ENCODE peak calls at places on chromosomes 5 and 9, in eight cellular contexts. N, H, C, L, B, W, R and I are unnamed samples. For H3K4me1, the result is how much of the 10 kb centered on the place peaks cover.

GRCh38 chr9:126722252-126722921 is 82.5 kb upstream of the ZBTB43 start:
- DNase-seq in N (peak), H (peak), C (peak), L (peak), B (peak), W (peak), R (peak), I (peak)

GRCh38 chr5:2134543-2135299 is 252.0 kb upstream of the IRX4 start:
- DNase-seq in N (no peak), H (no peak), C (no peak), L (no peak), B (no peak), W (no peak), R (peak), I (no peak)

GRCh38 chr9:92333288-92333634 is 7.5 kb downstream of the CENPP start:
- DNase-seq in N (no peak), H (no peak), C (no peak), L (no peak), B (no peak), W (no peak), R (no peak), I (no peak)

GRCh38 chr9:138010274-138010800 is 132.8 kb downstream of the CACNA1B start:
- DNase-seq in N (no peak), H (no peak), C (no peak), L (no peak), B (no peak), W (no peak), R (peak), I (no peak)

GRCh38 chr9:6552033-6552737 is 93.3 kb downstream of the GLDC start:
- DNase-seq in N (no peak), H (peak), C (no peak), L (no peak), B (no peak), W (no peak), R (no peak), I (no peak)

GRCh38 chr9:130846487-130847305 is 11.6 kb downstream of the ABL1 start:
- DNase-seq in N (no peak), H (peak), C (no peak), L (peak), B (peak), W (no peak), R (peak), I (no peak)

GRCh38 chr9:130198501-130199179 is 26.4 kb downstream of the NCS1 start:
- DNase-seq in N (no peak), H (no peak), C (no peak), L (no peak), B (no peak), W (no peak), R (no peak), I (no peak)

GRCh38 chr9:76654575-76654974 is 109.7 kb upstream of the PCA3 start:
- DNase-seq in N (no peak), H (peak), C (no peak), L (no peak), B (no peak), W (no peak), R (no peak), I (no peak)

GRCh38 chr5:68215208-68215887 is at the start of gene PIK3R1:
- DNase-seq in N (peak), H (peak), C (peak), L (peak), B (peak), W (peak), R (peak), I (peak)

GRCh38 chr5:154395407-154396106 is 50.2 kb upstream of the SAP30L start:
- DNase-seq in N (peak), H (peak), C (peak), L (peak), B (no peak), W (peak), R (no peak), I (no peak)

GRCh38 chr5:151319334-151319733 is 15.8 kb upstream of the SLC36A3 start:
- DNase-seq in N (no peak), H (no peak), C (peak), L (no peak), B (peak), W (no peak), R (no peak), I (no peak)

GRCh38 chr5:41763096-41763495 is 107.1 kb downstream of the OXCT1 start:
- DNase-seq in N (no peak), H (peak), C (peak), L (no peak), B (no peak), W (no peak), R (no peak), I (no peak)

GRCh38 chr9:134376386-134377142 is 50.3 kb downstream of the RXRA start:
- DNase-seq in N (peak), H (no peak), C (no peak), L (no peak), B (no peak), W (no peak), R (no peak), I (no peak)

GRCh38 chr5:181197326-181197951 is 7.6 kb downstream of the TRIM7 start:
- DNase-seq in N (no peak), H (no peak), C (no peak), L (no peak), B (no peak), W (no peak), R (no peak), I (no peak)

GRCh38 chr9:127912882-127913281 is 4.0 kb downstream of the ST6GALNAC4 start:
- DNase-seq in N (peak), H (no peak), C (no peak), L (no peak), B (no peak), W (peak), R (no peak), I (no peak)

GRCh38 chr5:54279960-54280359 is 30.4 kb downstream of the ARL15 start:
- DNase-seq in N (no peak), H (no peak), C (no peak), L (no peak), B (no peak), W (no peak), R (no peak), I (no peak)

GRCh38 chr9:116060631-116061030 is 93.0 kb upstream of the PAPPA start:
- DNase-seq in N (no peak), H (no peak), C (no peak), L (no peak), B (no peak), W (no peak), R (no peak), I (no peak)

GRCh38 chr9:71624728-71625127 is 143.6 kb downstream of the CEMIP2 start:
- DNase-seq in N (no peak), H (no peak), C (no peak), L (no peak), B (no peak), W (no peak), R (no peak), I (no peak)

GRCh38 chr5:77568082-77568481 is 70.4 kb downstream of the OTP start:
- DNase-seq in N (no peak), H (no peak), C (no peak), L (no peak), B (no peak), W (no peak), R (no peak), I (no peak)

GRCh38 chr9:86854898-86855523 is 92.3 kb downstream of the GAS1 start:
- DNase-seq in N (no peak), H (peak), C (no peak), L (peak), B (no peak), W (no peak), R (no peak), I (no peak)

GRCh38 chr9:95131023-95131943 is 186.2 kb downstream of the FANCC start:
- DNase-seq in N (peak), H (peak), C (peak), L (peak), B (peak), W (peak), R (no peak), I (peak)

GRCh38 chr9:2729721-2730120 is 12.4 kb downstream of the KCNV2 start:
- DNase-seq in N (no peak), H (no peak), C (no peak), L (no peak), B (no peak), W (no peak), R (no peak), I (no peak)

GRCh38 chr5:157541452-157542118 is 34.0 kb downstream of the ADAM19 start:
- DNase-seq in N (no peak), H (no peak), C (no peak), L (no peak), B (no peak), W (no peak), R (no peak), I (no peak)

GRCh38 chr5:72106922-72107873 is at the start of gene MAP1B:
- DNase-seq in N (no peak), H (peak), C (no peak), L (peak), B (peak), W (peak), R (peak), I (no peak)

GRCh38 chr5:105529851-105530250 is 1967.3 kb upstream of the NUDT12 start:
- DNase-seq in N (no peak), H (no peak), C (no peak), L (no peak), B (no peak), W (no peak), R (no peak), I (no peak)

GRCh38 chr9:111108946-111109345 is 70.7 kb upstream of the LPAR1 start:
- DNase-seq in N (peak), H (peak), C (no peak), L (no peak), B (no peak), W (no peak), R (no peak), I (no peak)

GRCh38 chr5:107696071-107696470 is 25.3 kb upstream of the EFNA5 start:
- DNase-seq in N (no peak), H (no peak), C (no peak), L (no peak), B (no peak), W (no peak), R (no peak), I (no peak)

GRCh38 chr5:113089653-113090335 is 113.2 kb downstream of the DCP2 start:
- DNase-seq in N (no peak), H (peak), C (no peak), L (no peak), B (no peak), W (no peak), R (no peak), I (no peak)
- H3K4me1 ChIP-seq in N (under half), H (under half), C (under half), L (under half), B (under half), W (under half), R (under half), I (under half)

GRCh38 chr5:133864711-133865110 is 103.7 kb downstream of the C5orf15 start:
- DNase-seq in N (no peak), H (no peak), C (no peak), L (no peak), B (no peak), W (no peak), R (peak), I (no peak)
- H3K4me1 ChIP-seq in N (under half), H (under half), C (under half), L (under half), B (under half), W (under half), R (under half), I (under half)

GRCh38 chr9:97518166-97518908 is 16.9 kb downstream of the TMOD1 start:
- DNase-seq in N (no peak), H (no peak), C (no peak), L (no peak), B (no peak), W (no peak), R (no peak), I (no peak)
- H3K4me1 ChIP-seq in N (under half), H (under half), C (under half), L (under half), B (under half), W (under half), R (under half), I (under half)

GRCh38 chr9:104871961-104872527 is 55.9 kb downstream of the ABCA1 start:
- DNase-seq in N (no peak), H (no peak), C (no peak), L (no peak), B (no peak), W (no peak), R (no peak), I (no peak)
- H3K4me1 ChIP-seq in N (under half), H (half or more), C (under half), L (half or more), B (under half), W (under half), R (under half), I (under half)

DNA sequence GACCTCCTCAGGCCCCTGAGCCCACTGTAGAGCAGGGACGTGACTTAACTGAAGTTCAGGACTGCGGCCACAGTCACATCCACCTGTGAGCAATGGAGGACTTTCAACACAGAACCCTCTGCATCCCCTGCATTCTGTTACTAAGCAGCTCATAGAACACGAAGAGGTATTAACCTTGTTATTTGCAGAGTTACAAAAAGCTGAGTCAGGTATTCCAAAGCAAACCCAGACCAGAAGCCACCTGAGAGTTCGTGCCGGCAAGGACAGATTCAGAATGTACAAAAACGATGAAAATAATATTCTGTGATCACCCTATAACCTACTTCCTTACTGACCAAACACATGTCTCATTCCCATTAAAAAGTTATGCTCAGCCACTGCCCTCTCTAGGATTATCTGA is 33.0 kb upstream of the PRSS3 start:
- DNase-seq in N (no peak), H (no peak), C (no peak), L (no peak), B (no peak), W (no peak), R (no peak), I (no peak)
- H3K4me1 ChIP-seq in N (under half), H (under half), C (under half), L (under half), B (under half), W (under half), R (under half), I (under half)

GRCh38 chr5:81852277-81853004 is 101.5 kb upstream of the SSBP2 start:
- DNase-seq in N (peak), H (peak), C (peak), L (peak), B (peak), W (peak), R (peak), I (no peak)
- H3K4me1 ChIP-seq in N (under half), H (under half), C (half or more), L (under half), B (half or more), W (under half), R (under half), I (under half)

GRCh38 chr9:107288701-107289100 is 5.6 kb downstream of the RAD23B start:
- DNase-seq in N (no peak), H (no peak), C (no peak), L (no peak), B (no peak), W (no peak), R (no peak), I (no peak)
- H3K4me1 ChIP-seq in N (half or more), H (under half), C (under half), L (half or more), B (under half), W (under half), R (under half), I (under half)

DNA sequence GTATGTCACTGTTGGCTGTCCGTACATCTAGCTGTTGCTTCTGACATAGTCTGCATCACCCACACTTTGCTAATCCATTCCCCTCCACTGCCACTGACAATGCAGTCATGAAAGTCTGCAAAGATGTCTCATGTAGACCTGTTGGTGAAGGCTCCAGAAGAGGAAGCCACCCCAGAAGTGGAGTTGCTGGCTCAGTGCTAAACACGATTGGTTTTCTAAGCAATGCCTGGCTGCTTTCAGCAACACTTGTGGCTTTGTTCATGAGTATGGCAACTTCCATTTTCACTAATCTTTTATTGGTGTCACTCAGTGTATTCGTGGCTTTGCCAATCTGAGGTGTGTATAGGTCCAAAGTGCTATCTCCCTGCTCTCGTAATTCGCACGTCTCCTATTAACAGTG is 288.1 kb downstream of the GADD45G start:
- DNase-seq in N (no peak), H (no peak), C (no peak), L (no peak), B (no peak), W (no peak), R (no peak), I (no peak)
- H3K4me1 ChIP-seq in N (under half), H (under half), C (under half), L (under half), B (under half), W (under half), R (under half), I (under half)

GRCh38 chr5:3736926-3737325 is 141.3 kb downstream of the IRX1 start:
- DNase-seq in N (no peak), H (peak), C (no peak), L (no peak), B (no peak), W (no peak), R (no peak), I (no peak)
- H3K4me1 ChIP-seq in N (under half), H (under half), C (under half), L (under half), B (under half), W (under half), R (under half), I (under half)